ENCODE peak calls at places on chromosome 10, in four cellular contexts. Q is NCI-H524 treated with DMSO at 0.1 percent for 48 hours, Y is HFFc6, W is NCI-H748 treated with DMSO at 0.1 percent for 48 hours. R is an unnamed sample.

GRCh38 chr10:77493851-77494788 is 143.5 kb downstream of the KCNMA1 start:
- DNase-seq in Q (no peak), Y (peak), W (no peak), R (no peak)

GRCh38 chr10:15279236-15279635 is 91.9 kb downstream of the FAM171A1 start:
- DNase-seq in Y (no peak), Q (no peak), W (no peak), R (no peak)

GRCh38 chr10:109898666-109899577 is 24.4 kb downstream of the XPNPEP1 start:
- DNase-seq in W (no peak), Y (no peak), Q (no peak), R (peak)

GRCh38 chr10:36066102-36066501 is 424.0 kb upstream of the FZD8 start:
- DNase-seq in W (no peak), Y (no peak), Q (no peak), R (no peak)

GRCh38 chr10:93236378-93237040 is 162.8 kb downstream of the CYP26A1 start:
- DNase-seq in Q (no peak), Y (no peak), W (no peak), R (no peak)

GRCh38 chr10:95229724-95230627 is 35.9 kb downstream of the ACSM6 start:
- DNase-seq in W (no peak), Q (no peak), Y (peak), R (no peak)

GRCh38 chr10:45059632-45060031 is 58.9 kb downstream of the ZNF22 start:
- DNase-seq in Q (no peak), Y (no peak), W (no peak), R (no peak)

GRCh38 chr10:52004342-52004949 is 305.1 kb upstream of the CSTF2T start:
- DNase-seq in Q (no peak), W (no peak), Y (peak), R (no peak)

GRCh38 chr10:93180402-93181040 is 106.8 kb downstream of the CYP26A1 start:
- DNase-seq in W (no peak), Y (no peak), Q (no peak), R (peak)

GRCh38 chr10:103983367-103983911 is 16.5 kb downstream of the SLK start:
- DNase-seq in Y (no peak), Q (no peak), W (no peak), R (no peak)

GRCh38 chr10:73537288-73537687 is 41.5 kb upstream of the PPP3CB start:
- DNase-seq in Y (no peak), W (no peak), Q (no peak), R (no peak)

GRCh38 chr10:13853854-13854253 is 267.1 kb downstream of the PRPF18 start:
- DNase-seq in Y (peak), W (no peak), Q (no peak), R (no peak)

GRCh38 chr10:59648711-59649201 is 60.9 kb downstream of the SLC16A9 start:
- DNase-seq in W (peak), Y (no peak), Q (peak), R (no peak)

GRCh38 chr10:72875250-72876055 is 18.1 kb upstream of the OIT3 start:
- DNase-seq in W (peak), Y (peak), Q (no peak), R (no peak)

GRCh38 chr10:46551701-46552525 is 4.5 kb downstream of the GPRIN2 start:
- DNase-seq in W (no peak), Q (no peak), Y (no peak), R (peak)

GRCh38 chr10:20858292-20859124 is 38.6 kb downstream of the NEBL start:
- DNase-seq in W (peak), Y (peak), Q (no peak), R (no peak)

GRCh38 chr10:71888623-71889387 is 37.8 kb upstream of the PSAP start:
- DNase-seq in Q (no peak), Y (peak), W (no peak), R (peak)

GRCh38 chr10:110681023-110681681 is 37.0 kb downstream of the RBM20 start:
- DNase-seq in W (peak), Q (no peak), Y (peak), R (peak)

GRCh38 chr10:48555310-48556042 is 49.4 kb downstream of the ARHGAP22 start:
- DNase-seq in Q (no peak), W (no peak), Y (no peak), R (no peak)

GRCh38 chr10:11049772-11050171 is 32.1 kb downstream of the CELF2 start:
- DNase-seq in W (no peak), Q (no peak), Y (no peak), R (no peak)

GRCh38 chr10:83459124-83459523 is 680.2 kb upstream of the GHITM start:
- DNase-seq in W (no peak), Y (no peak), Q (no peak), R (no peak)

GRCh38 chr10:124732931-124733536 is 11.1 kb downstream of the FAM53B start:
- DNase-seq in Y (no peak), Q (no peak), W (no peak), R (no peak)

GRCh38 chr10:35640951-35641429 is 1.1 kb downstream of the FZD8 start:
- DNase-seq in Y (peak), Q (no peak), W (peak), R (peak)

GRCh38 chr10:62732841-62733653 is 71.5 kb upstream of the ADO start:
- DNase-seq in W (no peak), Q (no peak), Y (peak), R (no peak)

GRCh38 chr10:36114913-36115312 is 472.8 kb upstream of the FZD8 start:
- DNase-seq in Y (no peak), W (no peak), Q (no peak), R (no peak)

GRCh38 chr10:126203746-126204145 is 184.5 kb downstream of the ADAM12 start:
- DNase-seq in Q (no peak), W (no peak), Y (no peak), R (no peak)

GRCh38 chr10:66931340-66931948 is 5.6 kb downstream of the LRRTM3 start:
- DNase-seq in Y (peak), W (peak), Q (no peak), R (no peak)

R was measured in heart left ventricle.